ENCODE peak calls at places on chromosomes 2 and 18, in five cellular contexts. One of them, this sample, is unnamed.

GRCh38 chr2:8086796-8087479 is 594.9 kb upstream of the ID2 start:
- DNase-seq in foreskin fibroblast: peak
- DNase-seq in stimulated activated CD4-positive, alpha-beta T cell treated with anti-CD3 and anti-CD28 coated beads, TNF-alpha, amount 100 ng/mL, for 4 hours: no peak
- DNase-seq in activated CD4-positive, alpha-beta T cell treated with anti-CD3 and anti-CD28 coated beads, Interleukin-2, amount 50 U/mL, for 1 hour: no peak
- DNase-seq in omental fat pad: no peak
- DNase-seq in this sample: no peak

GRCh38 chr2:134411828-134412638 is 158.2 kb downstream of the MGAT5 start:
- DNase-seq in foreskin fibroblast: peak
- DNase-seq in stimulated activated CD4-positive, alpha-beta T cell treated with anti-CD3 and anti-CD28 coated beads, TNF-alpha, amount 100 ng/mL, for 4 hours: peak
- DNase-seq in activated CD4-positive, alpha-beta T cell treated with anti-CD3 and anti-CD28 coated beads, Interleukin-2, amount 50 U/mL, for 1 hour: peak
- DNase-seq in omental fat pad: no peak
- DNase-seq in this sample: peak

GRCh38 chr2:150259746-150260145 is 227.7 kb downstream of the RND3 start:
- DNase-seq in foreskin fibroblast: peak
- DNase-seq in stimulated activated CD4-positive, alpha-beta T cell treated with anti-CD3 and anti-CD28 coated beads, TNF-alpha, amount 100 ng/mL, for 4 hours: no peak
- DNase-seq in activated CD4-positive, alpha-beta T cell treated with anti-CD3 and anti-CD28 coated beads, Interleukin-2, amount 50 U/mL, for 1 hour: no peak
- DNase-seq in omental fat pad: no peak
- DNase-seq in this sample: no peak

GRCh38 chr2:114022360-114023085 is 132.6 kb downstream of the ACTR3 start:
- DNase-seq in foreskin fibroblast: peak
- DNase-seq in stimulated activated CD4-positive, alpha-beta T cell treated with anti-CD3 and anti-CD28 coated beads, TNF-alpha, amount 100 ng/mL, for 4 hours: no peak
- DNase-seq in activated CD4-positive, alpha-beta T cell treated with anti-CD3 and anti-CD28 coated beads, Interleukin-2, amount 50 U/mL, for 1 hour: no peak
- DNase-seq in omental fat pad: no peak
- DNase-seq in this sample: no peak

GRCh38 chr2:234536218-234536989 is 39.5 kb upstream of the ARL4C start:
- DNase-seq in foreskin fibroblast: no peak
- DNase-seq in stimulated activated CD4-positive, alpha-beta T cell treated with anti-CD3 and anti-CD28 coated beads, TNF-alpha, amount 100 ng/mL, for 4 hours: no peak
- DNase-seq in activated CD4-positive, alpha-beta T cell treated with anti-CD3 and anti-CD28 coated beads, Interleukin-2, amount 50 U/mL, for 1 hour: no peak
- DNase-seq in omental fat pad: no peak
- DNase-seq in this sample: no peak

GRCh38 chr2:55225481-55226020 is 6.5 kb downstream of the CLHC1 start:
- DNase-seq in foreskin fibroblast: no peak
- DNase-seq in stimulated activated CD4-positive, alpha-beta T cell treated with anti-CD3 and anti-CD28 coated beads, TNF-alpha, amount 100 ng/mL, for 4 hours: no peak
- DNase-seq in activated CD4-positive, alpha-beta T cell treated with anti-CD3 and anti-CD28 coated beads, Interleukin-2, amount 50 U/mL, for 1 hour: no peak
- DNase-seq in omental fat pad: no peak
- DNase-seq in this sample: no peak

GRCh38 chr18:55858661-55859111 is 270.7 kb upstream of the TCF4 start:
- DNase-seq in foreskin fibroblast: peak
- DNase-seq in stimulated activated CD4-positive, alpha-beta T cell treated with anti-CD3 and anti-CD28 coated beads, TNF-alpha, amount 100 ng/mL, for 4 hours: no peak
- DNase-seq in activated CD4-positive, alpha-beta T cell treated with anti-CD3 and anti-CD28 coated beads, Interleukin-2, amount 50 U/mL, for 1 hour: no peak
- DNase-seq in omental fat pad: no peak
- DNase-seq in this sample: no peak

GRCh38 chr18:24319757-24320156 is 77.9 kb downstream of the OSBPL1A start:
- DNase-seq in foreskin fibroblast: no peak
- DNase-seq in stimulated activated CD4-positive, alpha-beta T cell treated with anti-CD3 and anti-CD28 coated beads, TNF-alpha, amount 100 ng/mL, for 4 hours: no peak
- DNase-seq in activated CD4-positive, alpha-beta T cell treated with anti-CD3 and anti-CD28 coated beads, Interleukin-2, amount 50 U/mL, for 1 hour: no peak
- DNase-seq in omental fat pad: no peak
- DNase-seq in this sample: no peak

GRCh38 chr2:166451451-166451850 is 42.6 kb downstream of the SCN7A start:
- DNase-seq in foreskin fibroblast: peak
- DNase-seq in stimulated activated CD4-positive, alpha-beta T cell treated with anti-CD3 and anti-CD28 coated beads, TNF-alpha, amount 100 ng/mL, for 4 hours: no peak
- DNase-seq in activated CD4-positive, alpha-beta T cell treated with anti-CD3 and anti-CD28 coated beads, Interleukin-2, amount 50 U/mL, for 1 hour: no peak
- DNase-seq in omental fat pad: no peak
- DNase-seq in this sample: no peak

GRCh38 chr2:206693399-206694137 is 24.6 kb downstream of the DYTN start:
- DNase-seq in foreskin fibroblast: peak
- DNase-seq in stimulated activated CD4-positive, alpha-beta T cell treated with anti-CD3 and anti-CD28 coated beads, TNF-alpha, amount 100 ng/mL, for 4 hours: no peak
- DNase-seq in activated CD4-positive, alpha-beta T cell treated with anti-CD3 and anti-CD28 coated beads, Interleukin-2, amount 50 U/mL, for 1 hour: peak
- DNase-seq in omental fat pad: no peak
- DNase-seq in this sample: no peak

GRCh38 chr2:169928463-169928864 is 101.2 kb downstream of the UBR3 start:
- DNase-seq in foreskin fibroblast: peak
- DNase-seq in stimulated activated CD4-positive, alpha-beta T cell treated with anti-CD3 and anti-CD28 coated beads, TNF-alpha, amount 100 ng/mL, for 4 hours: no peak
- DNase-seq in activated CD4-positive, alpha-beta T cell treated with anti-CD3 and anti-CD28 coated beads, Interleukin-2, amount 50 U/mL, for 1 hour: no peak
- DNase-seq in omental fat pad: no peak
- DNase-seq in this sample: no peak

GRCh38 chr2:15869871-15870270 is 70.5 kb upstream of the MYCN start:
- DNase-seq in foreskin fibroblast: no peak
- DNase-seq in stimulated activated CD4-positive, alpha-beta T cell treated with anti-CD3 and anti-CD28 coated beads, TNF-alpha, amount 100 ng/mL, for 4 hours: no peak
- DNase-seq in activated CD4-positive, alpha-beta T cell treated with anti-CD3 and anti-CD28 coated beads, Interleukin-2, amount 50 U/mL, for 1 hour: no peak
- DNase-seq in omental fat pad: no peak
- DNase-seq in this sample: no peak

GRCh38 chr2:26585966-26586365 is 55.2 kb downstream of the CIB4 start:
- DNase-seq in foreskin fibroblast: no peak
- DNase-seq in stimulated activated CD4-positive, alpha-beta T cell treated with anti-CD3 and anti-CD28 coated beads, TNF-alpha, amount 100 ng/mL, for 4 hours: no peak
- DNase-seq in activated CD4-positive, alpha-beta T cell treated with anti-CD3 and anti-CD28 coated beads, Interleukin-2, amount 50 U/mL, for 1 hour: no peak
- DNase-seq in omental fat pad: no peak
- DNase-seq in this sample: no peak

GRCh38 chr2:105261061-105261460 is 19.5 kb downstream of the GPR45 start:
- DNase-seq in foreskin fibroblast: peak
- DNase-seq in stimulated activated CD4-positive, alpha-beta T cell treated with anti-CD3 and anti-CD28 coated beads, TNF-alpha, amount 100 ng/mL, for 4 hours: no peak
- DNase-seq in activated CD4-positive, alpha-beta T cell treated with anti-CD3 and anti-CD28 coated beads, Interleukin-2, amount 50 U/mL, for 1 hour: no peak
- DNase-seq in omental fat pad: no peak
- DNase-seq in this sample: no peak

GRCh38 chr18:75036941-75037516 is 171.9 kb downstream of the PTGR3 start:
- DNase-seq in foreskin fibroblast: no peak
- DNase-seq in stimulated activated CD4-positive, alpha-beta T cell treated with anti-CD3 and anti-CD28 coated beads, TNF-alpha, amount 100 ng/mL, for 4 hours: no peak
- DNase-seq in activated CD4-positive, alpha-beta T cell treated with anti-CD3 and anti-CD28 coated beads, Interleukin-2, amount 50 U/mL, for 1 hour: no peak
- DNase-seq in omental fat pad: no peak
- DNase-seq in this sample: no peak

GRCh38 chr2:125386074-125386473 is 1269.9 kb upstream of the GYPC start:
- DNase-seq in foreskin fibroblast: no peak
- DNase-seq in stimulated activated CD4-positive, alpha-beta T cell treated with anti-CD3 and anti-CD28 coated beads, TNF-alpha, amount 100 ng/mL, for 4 hours: no peak
- DNase-seq in activated CD4-positive, alpha-beta T cell treated with anti-CD3 and anti-CD28 coated beads, Interleukin-2, amount 50 U/mL, for 1 hour: no peak
- DNase-seq in omental fat pad: no peak
- DNase-seq in this sample: no peak